ENCODE peak calls at places on chromosome 12, in ten cellular contexts. N is T follicular helper cell, D is NCI-H345, H is NAMALWA, A is NCI-H526 treated with DMSO at 0.1 percent for 48 hours, R is astrocyte, S is M059J, Y is amniotic stem cell, M is ELR, I is BJ. X is an unnamed sample.

GRCh38 chr12:97313471-97314190 is 149.0 kb upstream of the RMST start:
- DNase-seq in N (no peak), D (no peak), H (no peak), A (no peak), R (peak), S (peak), Y (no peak), M (no peak), I (no peak), X (no peak)

GRCh38 chr12:67919406-67919805 is 69.8 kb upstream of the IFNG-AS1 start:
- DNase-seq in N (no peak), D (no peak), H (no peak), A (no peak), R (peak), S (peak), Y (no peak), M (peak), I (no peak), X (no peak)

GRCh38 chr12:129629901-129630300 is 273.9 kb downstream of the TMEM132D start:
- DNase-seq in N (no peak), D (no peak), H (no peak), A (peak), R (no peak), S (no peak), Y (no peak), M (no peak), I (no peak), X (no peak)

GRCh38 chr12:103955811-103956514 is 9.7 kb upstream of the TDG start:
- DNase-seq in N (no peak), D (no peak), H (no peak), A (no peak), R (peak), S (no peak), Y (no peak), M (peak), I (no peak), X (no peak)

GRCh38 chr12:91178139-91178561 is 4.5 kb downstream of the DCN start:
- DNase-seq in N (no peak), D (no peak), H (peak), A (peak), R (peak), S (peak), Y (no peak), M (peak), I (no peak), X (no peak)

GRCh38 chr12:95634622-95635621 is 83.6 kb upstream of the USP44 start:
- DNase-seq in N (no peak), D (no peak), H (no peak), A (no peak), R (peak), S (peak), Y (no peak), M (peak), I (no peak), X (no peak)

GRCh38 chr12:92342574-92342973 is 196.9 kb upstream of the BTG1 start:
- DNase-seq in N (no peak), D (no peak), H (no peak), A (no peak), R (no peak), S (no peak), Y (no peak), M (no peak), I (no peak), X (no peak)

GRCh38 chr12:1488908-1489381 is 105.4 kb downstream of the FBXL14 start:
- DNase-seq in N (no peak), D (no peak), H (no peak), A (no peak), R (peak), S (peak), Y (no peak), M (no peak), I (peak), X (no peak)

GRCh38 chr12:50442178-50442908 is 41.7 kb downstream of the LARP4 start:
- DNase-seq in N (no peak), D (no peak), H (no peak), A (no peak), R (no peak), S (no peak), Y (no peak), M (no peak), I (no peak), X (no peak)

GRCh38 chr12:56958422-56958821 is 1.0 kb upstream of the RDH16 start:
- DNase-seq in N (no peak), D (no peak), H (no peak), A (no peak), R (no peak), S (no peak), Y (no peak), M (no peak), I (no peak), X (no peak)

GRCh38 chr12:2957816-2958431 is 1.3 kb upstream of the TEAD4 start:
- DNase-seq in N (no peak), D (no peak), H (no peak), A (no peak), R (no peak), S (peak), Y (no peak), M (peak), I (no peak), X (no peak)

GRCh38 chr12:95480230-95480629 is 6.3 kb downstream of the METAP2 start:
- DNase-seq in N (no peak), D (no peak), H (no peak), A (no peak), R (peak), S (no peak), Y (no peak), M (no peak), I (no peak), X (no peak)

GRCh38 chr12:102454808-102455760 is 25.3 kb downstream of the IGF1 start:
- DNase-seq in N (no peak), D (no peak), H (no peak), A (no peak), R (no peak), S (no peak), Y (no peak), M (no peak), I (peak), X (no peak)

GRCh38 chr12:49899921-49900320 is 3.8 kb downstream of the FAIM2 start:
- DNase-seq in N (no peak), D (no peak), H (no peak), A (no peak), R (no peak), S (no peak), Y (no peak), M (no peak), I (no peak), X (no peak)

GRCh38 chr12:127304751-127305725 is 961.9 kb upstream of the TMEM132C start:
- DNase-seq in N (no peak), D (no peak), H (no peak), A (no peak), R (no peak), S (no peak), Y (no peak), M (no peak), I (no peak), X (no peak)

GRCh38 chr12:75877588-75878381 is 153.8 kb downstream of the PHLDA1 start:
- DNase-seq in N (no peak), D (no peak), H (no peak), A (no peak), R (no peak), S (no peak), Y (no peak), M (no peak), I (no peak), X (peak)

GRCh38 chr12:28941248-28941647 is 207.8 kb upstream of the FAR2 start:
- DNase-seq in N (no peak), D (no peak), H (no peak), A (no peak), R (peak), S (no peak), Y (no peak), M (no peak), I (no peak), X (no peak)

GRCh38 chr12:65867428-65867827 is 43.1 kb downstream of the HMGA2 start:
- DNase-seq in N (no peak), D (no peak), H (no peak), A (no peak), R (peak), S (peak), Y (no peak), M (peak), I (no peak), X (no peak)

GRCh38 chr12:49832836-49833421 is 4.7 kb upstream of the NCKAP5L start:
- DNase-seq in N (no peak), D (no peak), H (no peak), A (no peak), R (peak), S (peak), Y (peak), M (peak), I (peak), X (no peak)

GRCh38 chr12:117036046-117036445 is 63.2 kb downstream of the TESC start:
- DNase-seq in N (no peak), D (peak), H (no peak), A (no peak), R (no peak), S (no peak), Y (no peak), M (no peak), I (no peak), X (no peak)

GRCh38 chr12:69569236-69569635 is 16.0 kb upstream of the CCT2 start:
- DNase-seq in N (no peak), D (no peak), H (no peak), A (no peak), R (peak), S (peak), Y (no peak), M (peak), I (peak), X (no peak)

GRCh38 chr12:57272337-57273151 is 21.6 kb upstream of the STAC3 start:
- DNase-seq in N (no peak), D (no peak), H (no peak), A (no peak), R (peak), S (no peak), Y (no peak), M (peak), I (peak), X (no peak)

GRCh38 chr12:94536040-94536965 is 76.6 kb upstream of the CEP83 start:
- DNase-seq in N (no peak), D (peak), H (no peak), A (no peak), R (no peak), S (no peak), Y (no peak), M (no peak), I (no peak), X (no peak)

GRCh38 chr12:57085999-57086950 is 2.6 kb upstream of the NAB2 start:
- DNase-seq in N (peak), D (no peak), H (peak), A (peak), R (peak), S (peak), Y (peak), M (peak), I (no peak), X (peak)

GRCh38 chr12:105330283-105330937 is at the start of gene C12orf75:
- DNase-seq in N (peak), D (peak), H (peak), A (peak), R (peak), S (peak), Y (peak), M (peak), I (no peak), X (peak)

GRCh38 chr12:75754698-75755097 is 243.3 kb upstream of the KRR1 start:
- DNase-seq in N (no peak), D (no peak), H (no peak), A (no peak), R (peak), S (peak), Y (no peak), M (peak), I (no peak), X (no peak)

GRCh38 chr12:7396418-7396817 is 47.5 kb downstream of the CD163L1 start:
- DNase-seq in N (no peak), D (no peak), H (no peak), A (no peak), R (no peak), S (no peak), Y (no peak), M (no peak), I (no peak), X (no peak)

GRCh38 chr12:109053382-109054123 is 1.2 kb downstream of the USP30 start:
- DNase-seq in N (no peak), D (no peak), H (peak), A (no peak), R (no peak), S (peak), Y (no peak), M (peak), I (no peak), X (peak)

GRCh38 chr12:132140918-132141841 is 2.9 kb downstream of the DDX51 start:
- DNase-seq in N (no peak), D (no peak), H (no peak), A (no peak), R (no peak), S (no peak), Y (no peak), M (no peak), I (no peak), X (peak)

GRCh38 chr12:18683603-18684002 is 54.2 kb downstream of the PLCZ1 start:
- DNase-seq in N (no peak), D (no peak), H (no peak), A (no peak), R (peak), S (peak), Y (peak), M (peak), I (no peak), X (no peak)

GRCh38 chr12:126874427-126875026 is 1392.4 kb upstream of the TMEM132C start:
- DNase-seq in N (peak), D (peak), H (peak), A (peak), R (peak), S (peak), Y (no peak), M (peak), I (no peak), X (peak)

GRCh38 chr12:4817813-4818212 is 91.9 kb upstream of the KCNA1 start:
- DNase-seq in N (no peak), D (peak), H (peak), A (no peak), R (no peak), S (no peak), Y (no peak), M (no peak), I (no peak), X (no peak)

GRCh38 chr12:69515394-69515793 is 45.2 kb downstream of the FRS2 start:
- DNase-seq in N (no peak), D (no peak), H (no peak), A (no peak), R (no peak), S (no peak), Y (no peak), M (no peak), I (no peak), X (no peak)

GRCh38 chr12:1917172-1918070 is 1.0 kb downstream of the CACNA2D4 start:
- DNase-seq in N (no peak), D (no peak), H (no peak), A (no peak), R (no peak), S (no peak), Y (no peak), M (no peak), I (no peak), X (peak)

GRCh38 chr12:6263931-6264330 is 46.6 kb upstream of the PLEKHG6 start:
- DNase-seq in N (no peak), D (peak), H (no peak), A (peak), R (peak), S (no peak), Y (no peak), M (no peak), I (no peak), X (peak)

GRCh38 chr12:94244165-94245133 is 96.1 kb downstream of the PLXNC1 start:
- DNase-seq in N (no peak), D (no peak), H (peak), A (no peak), R (no peak), S (peak), Y (no peak), M (peak), I (no peak), X (no peak)

GRCh38 chr12:120007272-120007671 is 18.2 kb downstream of the BICDL1 start:
- DNase-seq in N (peak), D (no peak), H (no peak), A (no peak), R (no peak), S (no peak), Y (no peak), M (no peak), I (no peak), X (no peak)